ENCODE peak calls at places on chromosomes 13 and 19, in five cellular contexts. L, C, V, G and X are unnamed samples. For H3K9me3, the result is how much of the 10 kb centered on the place peaks cover.

GRCh38 chr19:41575998-41576397 is at the start of gene CEACAM21:
- DNase-seq in L (no peak), C (peak), V (no peak), G (peak), X (peak)

GRCh38 chr19:50669319-50670101 is 20.3 kb downstream of the C19orf81 start:
- DNase-seq in L (no peak), C (peak), V (no peak), G (no peak), X (no peak)

GRCh38 chr19:46728693-46729339 is 11.9 kb upstream of the PRKD2 start:
- DNase-seq in L (peak), C (peak), V (no peak), G (peak), X (peak)

GRCh38 chr19:37654118-37654517 is 1.1 kb downstream of the ZFP30 start:
- DNase-seq in L (no peak), C (no peak), V (no peak), G (no peak), X (no peak)

GRCh38 chr13:84446972-84447700 is 564.9 kb upstream of the SLITRK1 start:
- DNase-seq in L (no peak), C (no peak), V (no peak), G (peak), X (no peak)

GRCh38 chr19:45528744-45529453 is 21.6 kb downstream of the VASP start:
- DNase-seq in L (no peak), C (no peak), V (no peak), G (peak), X (peak)

GRCh38 chr13:75437582-75438318 is 44.2 kb downstream of the TBC1D4 start:
- DNase-seq in L (no peak), C (no peak), V (no peak), G (no peak), X (no peak)

GRCh38 chr13:43838909-43839308 is 40.6 kb downstream of the CCDC122 start:
- DNase-seq in L (no peak), C (no peak), V (no peak), G (no peak), X (no peak)

GRCh38 chr13:94400874-94401273 is 78.6 kb downstream of the DCT start:
- DNase-seq in L (no peak), C (no peak), V (no peak), G (no peak), X (no peak)

GRCh38 chr13:106602178-106602577 is 34.2 kb upstream of the ARGLU1 start:
- DNase-seq in L (no peak), C (no peak), V (no peak), G (no peak), X (peak)

GRCh38 chr13:44237276-44237767 is 136.3 kb upstream of the SERP2 start:
- DNase-seq in L (peak), C (peak), V (no peak), G (peak), X (peak)

DNA sequence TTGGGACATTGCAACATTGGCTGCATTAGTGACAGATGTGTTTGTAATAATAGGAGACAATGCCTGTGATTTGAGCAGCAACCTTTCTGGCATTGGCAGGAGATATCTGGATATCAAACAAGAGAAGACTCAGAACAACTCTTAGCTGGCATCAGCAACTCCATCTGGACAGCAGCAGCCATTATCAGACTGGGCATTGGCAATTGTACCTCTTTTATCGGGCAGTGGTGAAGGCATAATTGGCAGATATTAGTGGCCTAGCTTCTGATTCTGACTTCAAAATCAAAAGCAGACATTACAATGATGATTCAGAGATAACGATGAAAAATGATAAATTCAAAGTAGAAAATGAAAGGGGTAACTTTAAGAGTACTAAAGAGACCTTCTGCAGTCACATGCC is 1193.7 kb downstream of the EFNB2 start:
- DNase-seq in L (no peak), C (no peak), V (no peak), G (no peak), X (no peak)
- H3K9me3 ChIP-seq in L (under half), C (under half), V (under half), G (under half), X (under half)

GRCh38 chr13:102940770-102941169 is 94.9 kb downstream of the ERCC5 start:
- DNase-seq in L (no peak), C (no peak), V (no peak), G (no peak), X (no peak)

GRCh38 chr13:102935896-102936321 is 90.1 kb downstream of the ERCC5 start:
- DNase-seq in L (no peak), C (no peak), V (no peak), G (no peak), X (no peak)

GRCh38 chr13:102944821-102945220 is 99.0 kb downstream of the ERCC5 start:
- DNase-seq in L (no peak), C (no peak), V (no peak), G (no peak), X (no peak)

GRCh38 chr13:102945324-102945815 is 99.5 kb downstream of the ERCC5 start:
- DNase-seq in L (no peak), C (no peak), V (no peak), G (no peak), X (no peak)

DNA sequence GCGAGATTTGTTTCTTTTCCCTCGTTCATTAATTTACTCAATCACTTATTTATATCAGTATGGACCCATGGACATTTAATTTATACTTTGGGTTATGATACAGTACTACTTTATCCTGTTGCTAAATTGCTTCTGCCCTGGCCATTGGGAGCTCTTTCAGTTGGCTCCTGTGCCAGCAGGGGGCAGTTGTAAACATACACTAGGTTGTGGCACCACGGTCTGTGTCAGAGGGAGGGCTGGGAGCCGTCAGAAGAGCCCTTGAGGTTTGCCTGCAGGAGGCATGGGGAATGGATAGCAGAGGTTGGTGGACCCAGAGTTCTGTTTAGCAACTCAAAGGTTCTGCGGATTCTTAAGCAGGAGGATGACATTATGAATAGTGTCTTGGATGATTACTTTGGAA is 94.3 kb downstream of the ERCC5 start:
- DNase-seq in L (no peak), C (no peak), V (no peak), G (no peak), X (no peak)
- TF ChIP-seq CTCF in L (no peak), C (no peak), V (no peak), G (no peak), X (no peak)

GRCh38 chr19:18118420-18119242 is 21.1 kb downstream of the MAST3 start:
- DNase-seq in L (no peak), C (peak), V (no peak), G (no peak), X (no peak)

GRCh38 chr19:18120127-18120526 is 22.5 kb downstream of the MAST3 start:
- DNase-seq in L (no peak), C (no peak), V (no peak), G (no peak), X (no peak)

GRCh38 chr19:18117692-18118378 is 20.3 kb downstream of the MAST3 start:
- DNase-seq in L (peak), C (peak), V (no peak), G (peak), X (peak)

GRCh38 chr19:18121166-18121565 is 23.6 kb downstream of the MAST3 start:
- DNase-seq in L (no peak), C (no peak), V (no peak), G (no peak), X (no peak)

DNA sequence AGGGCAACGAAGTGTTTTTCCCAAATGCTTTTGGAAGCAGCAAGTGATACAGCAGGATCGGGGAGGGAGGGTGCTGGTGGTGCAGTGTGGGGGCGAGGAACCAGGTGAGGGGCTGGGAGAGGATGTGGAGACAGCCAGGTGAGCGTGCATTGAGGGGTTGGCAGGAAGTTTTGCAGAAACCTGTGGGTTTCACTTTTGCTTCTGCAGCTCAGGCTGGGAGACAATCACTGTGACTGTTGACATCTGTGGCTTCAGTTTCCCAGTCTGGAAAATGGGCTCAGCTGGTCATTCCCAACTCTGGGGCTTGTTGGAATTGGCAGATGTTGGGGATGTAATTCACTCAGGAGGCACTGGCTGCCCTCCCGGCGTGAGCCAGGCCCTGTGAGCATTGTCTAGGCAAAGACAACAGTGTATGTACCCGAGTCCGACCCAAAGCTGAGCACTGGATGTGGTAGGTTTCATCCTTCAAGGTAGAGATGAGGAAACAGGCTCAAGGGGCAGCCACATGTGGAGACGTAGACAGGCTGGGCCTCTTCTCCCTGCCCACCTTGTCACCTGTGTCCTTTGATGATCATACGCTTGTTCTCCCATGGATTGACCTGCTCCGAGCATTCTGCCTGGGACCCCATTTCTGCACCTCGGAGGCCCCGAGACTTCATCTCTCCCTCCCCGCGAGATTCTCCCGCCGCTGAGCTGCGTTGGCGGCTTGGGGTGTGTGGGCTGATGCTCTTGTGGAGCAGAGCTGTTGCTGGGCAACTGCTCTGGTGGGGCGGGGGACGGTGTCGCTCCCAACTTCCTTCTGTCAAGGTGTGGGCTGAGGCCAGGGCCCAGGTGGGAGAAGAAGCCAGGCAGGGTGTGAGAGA is 21.9 kb downstream of the MAST3 start:
- DNase-seq in L (no peak), C (no peak), V (no peak), G (no peak), X (no peak)
- H3K4me3 ChIP-seq in L (no peak), C (no peak), V (peak), G (peak), X (no peak)

GRCh38 chr13:32642316-32642715 is 56.1 kb downstream of the PDS5B start:
- DNase-seq in L (no peak), C (no peak), V (no peak), G (no peak), X (no peak)

GRCh38 chr13:32636711-32637110 is 50.5 kb downstream of the PDS5B start:
- DNase-seq in L (no peak), C (no peak), V (no peak), G (no peak), X (no peak)

GRCh38 chr13:32638739-32639138 is 52.5 kb downstream of the PDS5B start:
- DNase-seq in L (no peak), C (no peak), V (no peak), G (no peak), X (no peak)

GRCh38 chr13:32642858-32643257 is 56.6 kb downstream of the PDS5B start:
- DNase-seq in L (no peak), C (no peak), V (no peak), G (no peak), X (no peak)

DNA sequence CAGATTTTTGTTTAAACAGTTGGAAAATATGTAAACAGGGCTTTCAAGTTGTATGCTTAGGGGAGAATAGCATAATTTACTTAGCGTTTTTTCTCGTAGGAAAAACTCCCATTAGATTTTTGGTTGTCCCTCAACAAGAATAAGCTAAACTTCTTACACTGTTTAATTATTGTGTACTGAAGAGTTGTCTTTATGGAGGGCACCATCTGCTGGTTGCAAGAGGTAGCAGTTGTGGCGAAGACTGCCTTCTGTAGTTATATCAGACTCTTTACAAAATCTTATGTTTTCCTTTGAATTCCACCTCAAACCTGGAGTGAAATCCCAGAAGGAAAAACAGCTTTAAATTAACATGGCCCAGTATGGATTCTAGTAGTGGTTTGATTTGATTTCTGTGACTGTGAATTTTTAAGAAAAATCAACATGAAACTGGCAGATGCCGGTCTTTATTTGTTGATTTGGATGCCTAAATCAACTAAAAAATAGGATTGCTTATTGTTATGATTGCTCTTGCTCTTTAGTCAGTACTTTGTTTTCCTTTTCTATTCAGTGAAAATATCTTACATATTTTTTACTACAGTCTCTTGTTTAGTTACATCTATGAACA is 53.4 kb downstream of the PDS5B start:
- DNase-seq in L (peak), C (peak), V (no peak), G (peak), X (no peak)
- H3K9me3 ChIP-seq in L (under half), C (under half), V (under half), G (under half), X (under half)

GRCh38 chr13:71067164-71067815 is 799.7 kb downstream of the DACH1 start:
- DNase-seq in L (no peak), C (no peak), V (no peak), G (no peak), X (no peak)
- TF ChIP-seq CTCF in L (no peak), C (no peak), V (no peak), G (no peak), X (no peak)

GRCh38 chr19:7394728-7395359 is 46.1 kb downstream of the ARHGEF18 start:
- DNase-seq in L (peak), C (peak), V (peak), G (peak), X (peak)
- H3K4me3 ChIP-seq in L (peak), C (peak), V (peak), G (peak), X (peak)

GRCh38 chr19:9757544-9758501 is 10.7 kb downstream of the ZNF846 start:
- DNase-seq in L (no peak), C (no peak), V (no peak), G (no peak), X (no peak)
- H3K9me3 ChIP-seq in L (under half), C (under half), V (under half), G (under half), X (under half)

DNA sequence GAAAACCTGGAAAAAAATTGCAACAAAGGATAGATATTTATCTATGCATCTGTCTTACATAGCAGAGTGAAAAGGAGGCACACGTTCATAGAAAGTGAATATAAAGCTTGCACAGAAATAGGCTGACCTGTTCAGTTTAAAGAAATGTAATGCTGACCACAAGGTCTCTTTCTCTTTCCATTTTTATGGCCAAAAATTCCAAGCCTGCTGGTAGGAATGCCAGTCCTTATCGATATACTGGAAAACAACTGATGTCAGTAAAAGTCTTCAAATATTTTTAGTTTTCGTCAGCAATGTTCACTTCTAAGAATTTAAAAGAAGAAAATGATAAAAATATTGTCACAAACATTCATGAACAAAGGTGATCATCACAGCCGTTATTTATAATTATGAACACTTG is 59.0 kb upstream of the MCF2L start:
- DNase-seq in L (no peak), C (no peak), V (no peak), G (no peak), X (no peak)
- TF ChIP-seq CTCF in L (no peak), C (no peak), V (no peak), G (no peak), X (no peak)

DNA sequence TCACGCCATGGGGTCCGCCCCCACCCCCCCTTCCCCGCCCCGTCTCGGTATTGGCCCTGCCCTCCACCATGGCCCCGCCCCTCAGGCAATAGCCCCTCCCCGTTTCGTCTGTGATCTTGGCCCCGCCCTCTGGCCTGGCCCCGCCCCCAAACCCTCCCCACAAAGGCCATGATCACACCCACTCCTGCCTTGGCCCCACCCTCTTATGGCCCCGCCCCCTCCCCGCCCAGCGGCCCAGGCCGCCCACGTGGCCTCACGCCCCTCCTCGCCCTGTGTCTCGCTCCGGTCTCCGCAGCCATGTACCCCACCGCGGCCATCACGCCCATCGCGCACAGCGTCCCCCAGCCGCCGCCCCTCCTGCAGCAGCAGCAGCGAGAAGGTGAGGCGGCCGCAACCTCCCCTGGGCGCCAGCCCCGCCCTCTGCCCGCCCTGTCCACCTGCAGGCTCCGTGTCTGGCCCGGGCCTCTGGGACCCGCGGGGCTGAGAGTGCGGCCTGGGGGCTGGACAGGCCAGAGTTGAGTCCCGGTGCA is 61.3 kb downstream of the CELF5 start:
- DNase-seq in L (no peak), C (no peak), V (no peak), G (peak), X (no peak)
- H3K4me3 ChIP-seq in L (no peak), C (no peak), V (peak), G (no peak), X (no peak)